ENCODE peak calls at places on chromosomes 1 and 21, in nine cellular contexts. G is LoVo; V is neuronal stem cell; C is stimulated activated CD8-positive, alpha-beta memory T cell treated with anti-CD3 and anti-CD28 coated beads, Interleukin-7, amount 100 ng/mL, for 24 hours; Z is stimulated activated CD4-positive, alpha-beta T cell treated with anti-CD3 and anti-CD28 coated beads, Interleukin-15, amount 100 ng/mL, for 24 hours; L is ELF-1; T is NCI-H2171 treated with DMSO at 0.1 percent for 48 hours; D is neural progenitor cell; M is dorsolateral prefrontal cortex. P is an unnamed sample.

GRCh38 chr1:36821386-36821785 is 212.9 kb downstream of the GRIK3 start:
- DNase-seq in T (no peak), C (no peak), L (no peak), D (no peak), V (no peak), G (no peak), M (no peak), Z (no peak), P (no peak)

GRCh38 chr21:44727757-44728156 is 16.4 kb upstream of the TSPEAR start:
- DNase-seq in Z (no peak), M (no peak), V (no peak), G (no peak), T (no peak), L (no peak), D (no peak), C (no peak), P (no peak)

GRCh38 chr1:17135530-17135929 is 16.3 kb upstream of the PADI2 start:
- DNase-seq in C (no peak), T (peak), Z (no peak), M (no peak), D (no peak), V (no peak), G (no peak), L (no peak), P (no peak)

GRCh38 chr1:160834945-160835565 is 27.6 kb downstream of the CD244 start:
- DNase-seq in C (no peak), L (peak), G (peak), D (peak), V (no peak), T (no peak), M (no peak), Z (peak), P (peak)

GRCh38 chr1:221039616-221040015 is 160.4 kb downstream of the HLX start:
- DNase-seq in D (no peak), G (no peak), Z (no peak), C (no peak), T (no peak), M (no peak), L (no peak), V (no peak), P (no peak)

GRCh38 chr21:19712441-19712840 is 1285.8 kb upstream of the NCAM2 start:
- DNase-seq in L (no peak), C (no peak), Z (no peak), D (no peak), G (no peak), T (no peak), V (no peak), M (no peak), P (no peak)

GRCh38 chr1:182699673-182700350 is 15.4 kb upstream of the RGS8 start:
- DNase-seq in Z (no peak), L (peak), D (peak), V (peak), M (no peak), G (no peak), C (no peak), T (peak), P (peak)

GRCh38 chr1:61659061-61659460 is 65.9 kb downstream of the TM2D1 start:
- DNase-seq in V (no peak), M (no peak), C (no peak), L (no peak), D (no peak), T (no peak), Z (no peak), G (no peak), P (no peak)

GRCh38 chr1:236269439-236269838 is 12.3 kb downstream of the ERO1B start:
- DNase-seq in L (no peak), Z (no peak), V (no peak), T (no peak), G (no peak), C (no peak), D (no peak), M (no peak), P (no peak)

GRCh38 chr1:24118410-24119242 is 6.7 kb upstream of the MYOM3 start:
- DNase-seq in M (no peak), C (no peak), D (no peak), V (no peak), Z (no peak), T (no peak), L (no peak), G (peak), P (no peak)

GRCh38 chr1:55696181-55696580 is 481.0 kb upstream of the USP24 start:
- DNase-seq in M (no peak), Z (no peak), L (no peak), V (no peak), C (no peak), D (no peak), T (no peak), G (no peak), P (no peak)

GRCh38 chr1:89149229-89149628 is 23.3 kb upstream of the GBP2 start:
- DNase-seq in G (no peak), T (no peak), C (no peak), D (peak), V (peak), M (peak), L (peak), Z (no peak), P (peak)

GRCh38 chr21:21712761-21713558 is 714.8 kb downstream of the NCAM2 start:
- DNase-seq in C (no peak), D (no peak), M (no peak), V (no peak), Z (no peak), G (no peak), T (no peak), L (no peak), P (no peak)

GRCh38 chr1:41920658-41921057 is 1.9 kb upstream of the HIVEP3 start:
- DNase-seq in L (no peak), Z (no peak), C (no peak), D (no peak), M (no peak), V (no peak), G (no peak), T (no peak), P (peak)

GRCh38 chr21:31414601-31415000 is 70.5 kb upstream of the TIAM1 start:
- DNase-seq in T (no peak), L (no peak), V (no peak), Z (no peak), C (no peak), G (no peak), D (no peak), M (no peak), P (no peak)

GRCh38 chr1:178284059-178284458 is 190.2 kb downstream of the RASAL2 start:
- DNase-seq in D (no peak), Z (no peak), V (no peak), T (no peak), L (no peak), G (no peak), C (no peak), M (no peak), P (no peak)

GRCh38 chr1:111208921-111209320 is 8.5 kb upstream of the DENND2D start:
- DNase-seq in V (no peak), M (no peak), D (no peak), C (no peak), T (no peak), L (no peak), G (no peak), Z (no peak), P (no peak)

GRCh38 chr1:41739061-41739955 is 179.4 kb downstream of the HIVEP3 start:
- DNase-seq in Z (peak), D (no peak), G (no peak), M (peak), V (no peak), C (peak), L (no peak), T (peak), P (peak)

GRCh38 chr21:45388011-45388521 is 16.9 kb upstream of the COL18A1 start:
- DNase-seq in L (peak), M (no peak), C (no peak), V (no peak), D (peak), T (no peak), Z (no peak), G (no peak), P (no peak)

GRCh38 chr1:72284398-72285073 is 2.2 kb upstream of the NEGR1 start:
- DNase-seq in L (peak), C (no peak), Z (peak), G (peak), T (peak), M (peak), V (peak), D (peak), P (peak)

GRCh38 chr1:112790920-112791722 is 76.0 kb upstream of the PPM1J start:
- DNase-seq in L (peak), Z (no peak), C (no peak), M (no peak), G (no peak), D (no peak), V (no peak), T (no peak), P (peak)

GRCh38 chr1:211327341-211327921 is 798 bp downstream of the TRAF5 start:
- DNase-seq in T (no peak), M (no peak), V (no peak), L (peak), G (peak), D (peak), C (no peak), Z (peak), P (peak)

GRCh38 chr1:70041317-70042045 is 163.9 kb downstream of the LRRC40 start:
- DNase-seq in M (no peak), G (no peak), C (no peak), D (no peak), Z (no peak), L (no peak), T (no peak), V (no peak), P (no peak)

GRCh38 chr1:225733254-225733653 is 44.4 kb upstream of the SRP9 start:
- DNase-seq in M (no peak), C (no peak), V (no peak), T (peak), Z (no peak), G (no peak), L (no peak), D (no peak), P (no peak)

GRCh38 chr21:43191971-43192370 is 23.2 kb downstream of the CRYAA start:
- DNase-seq in C (no peak), G (no peak), L (no peak), V (no peak), D (no peak), Z (no peak), M (peak), T (no peak), P (no peak)

GRCh38 chr1:22745675-22746585 is 35.3 kb downstream of the EPHB2 start:
- DNase-seq in C (no peak), Z (no peak), L (no peak), M (no peak), G (peak), T (no peak), D (no peak), V (no peak), P (no peak)

GRCh38 chr1:46244656-46245371 is 2.7 kb upstream of the RAD54L start:
- DNase-seq in G (peak), M (no peak), Z (no peak), V (no peak), T (peak), D (no peak), C (no peak), L (no peak), P (peak)

GRCh38 chr21:38478782-38479181 is 19.5 kb downstream of the ERG start:
- DNase-seq in T (no peak), Z (peak), L (no peak), D (no peak), M (no peak), C (no peak), V (no peak), G (no peak), P (no peak)

GRCh38 chr1:214899908-214900470 is 182.5 kb upstream of the KCNK2 start:
- DNase-seq in M (no peak), L (no peak), V (no peak), G (no peak), Z (no peak), C (no peak), T (no peak), D (peak), P (no peak)

GRCh38 chr1:36400825-36401601 is 3.3 kb upstream of the LSM10 start:
- DNase-seq in C (peak), G (no peak), M (peak), Z (peak), V (peak), D (peak), T (no peak), L (no peak), P (no peak)

GRCh38 chr1:13725714-13726175 is 25.8 kb downstream of the PRDM2 start:
- DNase-seq in G (no peak), L (peak), Z (peak), T (peak), M (no peak), V (no peak), C (no peak), D (peak), P (peak)

GRCh38 chr21:18603246-18603645 is 199.7 kb upstream of the TMPRSS15 start:
- DNase-seq in L (no peak), D (no peak), C (no peak), V (no peak), Z (no peak), T (no peak), G (no peak), M (no peak), P (no peak)

GRCh38 chr1:92096317-92096716 is 16.2 kb downstream of the BTBD8 start:
- DNase-seq in Z (peak), L (no peak), T (no peak), C (no peak), M (no peak), G (no peak), D (no peak), V (no peak), P (no peak)

P was measured in left kidney.